ENCODE peak calls at places on chromosomes 13 and 19, in ten cellular contexts. Y, Z, C, J, V, T, D, B, E and U are unnamed samples.

GRCh38 chr13:59247166-59247565 is 916.6 kb downstream of the DIAPH3 start:
- DNase-seq in E (no peak), T (no peak), C (no peak), J (no peak), V (peak; percentile 49), Y (no peak), B (peak; percentile 75), D (no peak), Z (no peak), U (no peak)

GRCh38 chr13:102131246-102131645 is 270.6 kb downstream of the FGF14 start:
- DNase-seq in D (no peak), Z (no peak), J (no peak), T (no peak), V (no peak), E (no peak), Y (no peak), C (no peak), B (no peak), U (no peak)

GRCh38 chr13:97175041-97175440 is 47.1 kb upstream of the MBNL2 start:
- DNase-seq in D (no peak), Z (no peak), E (no peak), J (no peak), T (no peak), V (no peak), C (no peak), Y (no peak), B (no peak), U (no peak)

GRCh38 chr13:22076658-22077057 is 405.8 kb downstream of the FGF9 start:
- DNase-seq in D (no peak), T (peak; percentile 21), V (no peak), B (no peak), J (peak; percentile 13), C (no peak), Y (no peak), E (no peak), Z (no peak), U (no peak)

GRCh38 chr13:113584205-113584869 is at the start of gene TFDP1:
- DNase-seq in Y (peak; percentile 89), Z (no peak), C (no peak), V (peak; percentile 79), E (peak; percentile 34), T (peak; percentile 63), J (peak; percentile 44), B (peak; percentile 77), D (peak; percentile 89), U (peak; percentile 24)

GRCh38 chr13:27125357-27126282 is 46.0 kb downstream of the USP12 start:
- DNase-seq in Z (no peak), V (no peak), C (no peak), D (no peak), J (no peak), B (no peak), T (no peak), E (no peak), Y (no peak), U (no peak)

GRCh38 chr13:97182065-97182890 is 39.9 kb upstream of the MBNL2 start:
- DNase-seq in C (no peak), T (no peak), J (no peak), D (no peak), Y (no peak), V (no peak), B (no peak), E (no peak), Z (no peak), U (no peak)

GRCh38 chr19:38206006-38206745 is 17.8 kb downstream of the DPF1 start:
- DNase-seq in D (no peak), E (no peak), Y (no peak), B (no peak), Z (no peak), J (no peak), V (no peak), T (no peak), C (no peak), U (no peak)

GRCh38 chr19:45959517-45960025 is 14.1 kb downstream of the NOVA2 start:
- DNase-seq in C (no peak), B (no peak), D (no peak), T (no peak), J (no peak), E (no peak), Z (no peak), Y (no peak), V (no peak), U (no peak)

GRCh38 chr19:45962021-45962420 is 11.6 kb downstream of the NOVA2 start:
- DNase-seq in D (no peak), Z (no peak), T (no peak), C (no peak), V (peak; percentile 42), J (no peak), E (no peak), B (no peak), Y (no peak), U (no peak)

GRCh38 chr19:45958763-45959516 is 14.7 kb downstream of the NOVA2 start:
- DNase-seq in Y (no peak), J (no peak), B (no peak), E (no peak), V (no peak), D (no peak), T (no peak), Z (no peak), C (no peak), U (no peak)

GRCh38 chr19:45958320-45958719 is 15.3 kb downstream of the NOVA2 start:
- DNase-seq in T (no peak), C (no peak), Y (no peak), Z (no peak), J (no peak), B (no peak), E (no peak), V (no peak), D (no peak), U (no peak)

DNA sequence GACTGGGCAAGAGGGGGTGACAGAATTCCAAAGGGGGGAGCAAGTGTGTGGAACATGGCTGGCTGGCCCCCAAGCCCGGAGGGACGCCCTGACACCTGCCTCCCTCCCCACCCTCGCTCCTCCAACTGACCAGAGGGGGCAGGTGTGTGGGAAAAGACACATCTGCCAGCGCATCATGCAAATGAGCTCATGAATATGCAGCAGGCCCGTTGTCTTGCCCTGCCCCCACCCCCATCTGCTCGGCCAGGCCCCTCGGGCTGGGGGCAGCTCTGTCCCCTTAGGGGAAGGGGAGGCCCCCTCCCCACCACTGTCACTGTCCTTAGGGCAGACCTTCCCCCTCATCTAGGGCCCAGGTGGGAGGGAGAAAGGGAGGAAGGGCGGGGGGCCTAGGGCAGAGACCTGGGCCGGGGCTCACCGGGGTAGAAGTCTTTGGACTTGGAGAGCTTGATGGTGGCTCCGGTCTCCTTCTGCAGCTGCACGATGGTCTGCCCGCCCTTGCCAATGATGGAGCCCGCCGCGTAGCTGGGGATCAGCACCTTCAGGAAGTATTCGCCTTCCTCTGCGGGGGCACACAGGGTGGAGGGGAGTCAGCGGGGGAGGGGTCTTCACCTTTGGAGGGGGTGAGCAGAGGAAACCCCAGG is 12.9 kb downstream of the NOVA2 start:
- DNase-seq in T (no peak), C (no peak), J (no peak), Y (no peak), V (no peak), D (no peak), Z (no peak), E (no peak), B (no peak), U (no peak)
- H3K27ac ChIP-seq in T (no peak overlapping the region), C (peak overlapping the region; percentile 30), J (no peak overlapping the region), Y (no peak overlapping the region), V (no peak overlapping the region), D (no peak overlapping the region), Z (no peak overlapping the region), E (no peak overlapping the region), B (peak overlapping the region; percentile 43), U (no peak overlapping the region)

DNA sequence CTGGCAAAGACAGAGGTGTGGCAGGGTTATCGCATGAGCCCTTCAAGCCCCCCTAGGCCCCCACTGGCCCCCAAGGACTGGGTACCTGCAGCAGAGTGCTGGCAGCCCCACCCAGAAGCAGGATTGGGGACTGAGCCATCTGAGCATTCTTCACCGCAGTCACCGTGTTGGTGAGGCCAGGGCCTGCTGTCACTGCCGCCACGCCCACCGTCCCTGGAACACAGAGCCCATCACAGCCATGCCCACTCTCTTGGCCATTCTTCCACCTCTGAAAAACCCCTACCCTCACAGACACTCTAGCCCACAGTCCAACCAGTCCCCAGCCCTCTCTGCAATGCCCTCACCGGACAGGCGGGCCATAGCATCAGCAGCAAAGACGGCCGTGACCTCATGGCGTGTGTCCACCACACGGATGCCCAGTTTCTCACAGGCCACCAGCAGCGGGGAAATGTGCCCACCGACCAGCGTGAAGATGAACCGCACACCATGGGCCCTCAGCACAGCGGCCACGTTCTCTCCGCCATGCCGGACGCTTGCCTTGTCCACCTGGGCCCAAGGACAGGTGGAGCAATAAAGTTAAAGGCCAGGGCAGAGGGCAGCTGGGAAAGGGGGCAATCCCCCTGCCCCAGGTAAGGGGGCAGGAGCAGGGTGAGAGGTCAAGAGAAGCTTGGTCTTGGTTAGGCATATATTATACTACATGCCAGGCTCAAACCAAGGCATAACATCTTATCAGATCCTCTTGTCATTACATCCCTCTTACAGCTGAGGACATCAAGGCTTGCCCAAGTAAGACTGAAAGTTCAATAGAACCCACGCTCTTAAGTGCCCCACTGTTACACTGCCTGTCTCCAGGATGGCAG is 16.1 kb downstream of the SYDE1 start:
- DNase-seq in D (no peak), C (no peak), Z (no peak), B (no peak), Y (no peak), T (no peak), E (no peak), J (no peak), V (no peak), U (no peak)
- H3K27ac ChIP-seq in D (peak overlapping the region; percentile 87), C (no peak overlapping the region), Z (no peak overlapping the region), B (no peak overlapping the region), Y (no peak overlapping the region), T (no peak overlapping the region), E (no peak overlapping the region), J (no peak overlapping the region), V (peak overlapping the region; percentile 97), U (no peak overlapping the region)

DNA sequence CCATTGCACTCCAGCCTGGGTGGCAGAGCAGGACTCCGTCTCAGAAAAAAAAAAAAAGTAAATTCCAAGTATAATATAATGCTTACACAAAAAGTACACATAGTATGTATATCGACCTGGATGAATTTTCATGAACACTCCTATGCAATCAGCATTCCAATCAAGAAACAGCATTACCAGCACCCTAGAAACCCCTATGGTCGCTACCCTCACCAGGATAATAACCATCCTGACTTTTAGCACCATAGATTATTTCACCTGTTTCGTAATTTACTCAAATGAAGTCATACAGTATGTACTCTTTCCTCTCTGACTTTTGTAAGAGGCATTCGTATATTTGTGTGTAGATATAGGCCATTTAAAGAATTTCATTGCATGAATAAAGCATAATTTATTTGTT is 47.6 kb downstream of the PCDH8 start:
- DNase-seq in Z (no peak), C (no peak), D (no peak), J (no peak), E (no peak), T (no peak), Y (no peak), B (no peak), V (no peak), U (no peak)
- H3K27ac ChIP-seq in Z (no peak overlapping the region), C (no peak overlapping the region), D (no peak overlapping the region), J (no peak overlapping the region), E (no peak overlapping the region), T (no peak overlapping the region), Y (no peak overlapping the region), B (no peak overlapping the region), V (no peak overlapping the region), U (no peak overlapping the region)

DNA sequence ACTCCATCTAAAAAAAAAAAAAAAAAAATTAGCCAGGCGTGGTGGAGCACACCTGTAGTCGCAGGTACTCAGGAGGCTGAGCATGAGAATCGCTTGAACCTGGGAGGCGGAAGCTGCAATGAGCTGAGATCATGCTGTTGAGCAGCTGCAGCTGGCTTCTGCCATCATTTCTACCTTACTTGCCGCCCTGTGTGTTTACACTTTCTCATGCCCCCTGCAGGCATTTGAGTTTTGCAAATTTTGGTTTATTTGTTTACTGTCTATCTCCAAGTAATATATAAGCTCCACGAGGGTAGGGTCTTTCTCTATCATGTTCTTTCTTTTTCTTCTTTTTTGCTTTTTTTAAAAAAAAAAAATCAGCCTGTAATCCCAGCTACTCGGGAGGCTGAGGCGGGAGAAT is 18.0 kb downstream of the CACNG6 start:
- DNase-seq in V (no peak), C (no peak), D (no peak), Y (peak; percentile 80), E (no peak), Z (no peak), T (no peak), B (no peak), J (no peak), U (no peak)
- H3K27ac ChIP-seq in V (no peak overlapping the region), C (no peak overlapping the region), D (no peak overlapping the region), Y (peak overlapping the region; percentile 92), E (no peak overlapping the region), Z (no peak overlapping the region), T (no peak overlapping the region), B (no peak overlapping the region), J (no peak overlapping the region), U (no peak overlapping the region)